ENCODE peak calls at places on chromosome 5, in eight cellular contexts. A, H, R, T, B, I, Y and P are unnamed samples.

GRCh38 chr5:107418902-107419301 is 251.8 kb downstream of the EFNA5 start:
- DNase-seq in A (no peak), Y (no peak), T (no peak), R (no peak), H (no peak), I (no peak), B (no peak), P (no peak)

GRCh38 chr5:75017971-75018370 is 34.4 kb downstream of the GCNT4 start:
- DNase-seq in H (no peak), Y (no peak), R (no peak), B (no peak), T (no peak), I (no peak), A (no peak), P (no peak)

GRCh38 chr5:144209421-144209820 is 38.7 kb downstream of the KCTD16 start:
- DNase-seq in B (no peak), H (no peak), I (no peak), A (no peak), R (no peak), T (no peak), Y (no peak), P (no peak)

GRCh38 chr5:75952291-75952690 is 130.9 kb upstream of the SV2C start:
- DNase-seq in T (no peak), R (no peak), I (no peak), H (no peak), B (no peak), A (no peak), Y (no peak), P (no peak)

GRCh38 chr5:141001854-141002666 is 35.8 kb downstream of the PCDHAC2 start:
- DNase-seq in T (no peak), A (peak; percentile 2), H (no peak), B (peak; percentile 27), I (peak; percentile 70), R (no peak), Y (peak; percentile 89), P (no peak)

GRCh38 chr5:95027775-95028174 is 257.1 kb downstream of the MCTP1 start:
- DNase-seq in R (no peak), A (no peak), B (no peak), H (no peak), I (no peak), T (no peak), Y (no peak), P (no peak)

GRCh38 chr5:79694652-79695051 is 5.0 kb downstream of the CMYA5 start:
- DNase-seq in I (no peak), B (no peak), Y (no peak), T (no peak), H (no peak), R (peak; percentile 65), A (no peak), P (no peak)

GRCh38 chr5:38193015-38193581 is 65.3 kb upstream of the EGFLAM start:
- DNase-seq in I (peak; percentile 80), R (peak; percentile 56), T (peak; percentile 57), B (peak; percentile 75), Y (peak; percentile 94), A (peak; percentile 62), H (peak; percentile 67), P (peak; percentile 43)

GRCh38 chr5:63963926-63964325 is 1.7 kb upstream of the HTR1A start:
- DNase-seq in R (no peak), I (no peak), H (no peak), T (no peak), A (no peak), Y (no peak), B (no peak), P (no peak)

GRCh38 chr5:164230341-164230740 is 724.9 kb downstream of the MAT2B start:
- DNase-seq in R (no peak), I (no peak), B (no peak), H (no peak), T (no peak), A (no peak), Y (no peak), P (no peak)

DNA sequence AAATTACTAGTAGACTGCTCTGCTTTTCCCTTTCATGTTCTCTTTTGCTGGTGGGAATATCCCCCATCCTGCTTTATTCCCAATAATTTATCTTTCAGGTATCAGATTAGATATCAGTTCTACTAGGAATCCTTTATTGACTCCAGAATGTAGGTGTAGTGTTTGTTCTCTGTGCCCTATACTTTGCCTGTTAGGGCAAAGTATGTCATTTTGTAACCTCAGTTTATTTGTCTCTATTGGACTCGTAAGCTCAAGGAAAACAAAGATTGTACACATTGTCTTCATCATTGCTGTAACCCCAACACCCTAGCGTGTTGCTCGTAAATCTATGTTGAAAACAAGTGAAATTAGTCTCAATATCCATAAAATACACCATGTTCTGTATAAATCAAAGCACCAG is 190.5 kb downstream of the COMMD10 start:
- DNase-seq in A (no peak), H (no peak), R (no peak), T (no peak), B (no peak), I (no peak), Y (no peak), P (no peak)
- TF ChIP-seq CTCF in A (no peak), H (no peak), R (no peak), T (no peak), B (no peak), I (no peak), Y (no peak), P (no peak)

DNA sequence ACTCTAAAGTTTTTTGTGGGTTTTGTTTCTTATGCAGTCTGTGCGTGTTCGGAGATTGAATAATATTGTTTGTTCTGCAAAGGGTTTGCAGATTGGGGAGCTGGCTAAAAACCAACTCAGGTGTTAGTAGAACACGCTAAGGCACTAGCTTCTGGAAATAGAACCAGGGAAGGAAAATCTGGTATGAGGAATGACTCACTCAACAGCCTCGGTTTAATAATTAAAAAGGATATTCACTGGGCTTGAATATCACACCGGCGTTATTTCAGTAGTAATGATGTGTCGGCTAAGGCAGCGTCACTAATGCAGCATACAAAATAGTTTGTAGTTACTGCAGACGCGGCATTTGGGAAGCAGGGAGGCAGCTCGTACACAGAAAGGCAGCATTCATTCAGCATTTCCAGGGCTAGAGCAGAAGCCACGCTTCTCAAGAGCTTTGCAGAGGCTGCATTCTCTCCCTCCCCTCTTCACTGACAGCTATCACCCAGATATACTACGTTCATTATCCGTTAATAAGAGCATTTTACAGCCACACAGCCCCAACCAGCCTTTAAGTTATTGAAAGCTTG is 1.7 kb downstream of the ADRA1B start:
- DNase-seq in B (peak; percentile 40), I (no peak), Y (no peak), R (no peak), T (no peak), A (no peak), H (no peak), P (no peak)
- H3K4me3 ChIP-seq in B (peak overlapping the region; percentile 11), I (peak overlapping the region; percentile 37), Y (no peak overlapping the region), R (no peak overlapping the region), T (no peak overlapping the region), A (peak overlapping the region; percentile 42), H (no peak overlapping the region), P (no peak overlapping the region)

GRCh38 chr5:176888016-176888864 is 10.9 kb downstream of the HK3 start:
- DNase-seq in R (no peak), B (no peak), T (no peak), H (no peak), I (no peak), Y (no peak), A (no peak), P (no peak)

GRCh38 chr5:176887252-176887849 is 11.8 kb downstream of the HK3 start:
- DNase-seq in H (no peak), I (peak; percentile 60), T (no peak), Y (no peak), A (no peak), B (no peak), R (no peak), P (no peak)

GRCh38 chr5:176884571-176884890 is 14.6 kb downstream of the HK3 start:
- DNase-seq in T (no peak), B (no peak), R (no peak), A (no peak), I (no peak), Y (no peak), H (no peak), P (no peak)

GRCh38 chr5:176888865-176889165 is 10.3 kb downstream of the HK3 start:
- DNase-seq in R (no peak), T (no peak), I (no peak), B (no peak), Y (no peak), A (no peak), H (no peak), P (no peak)

DNA sequence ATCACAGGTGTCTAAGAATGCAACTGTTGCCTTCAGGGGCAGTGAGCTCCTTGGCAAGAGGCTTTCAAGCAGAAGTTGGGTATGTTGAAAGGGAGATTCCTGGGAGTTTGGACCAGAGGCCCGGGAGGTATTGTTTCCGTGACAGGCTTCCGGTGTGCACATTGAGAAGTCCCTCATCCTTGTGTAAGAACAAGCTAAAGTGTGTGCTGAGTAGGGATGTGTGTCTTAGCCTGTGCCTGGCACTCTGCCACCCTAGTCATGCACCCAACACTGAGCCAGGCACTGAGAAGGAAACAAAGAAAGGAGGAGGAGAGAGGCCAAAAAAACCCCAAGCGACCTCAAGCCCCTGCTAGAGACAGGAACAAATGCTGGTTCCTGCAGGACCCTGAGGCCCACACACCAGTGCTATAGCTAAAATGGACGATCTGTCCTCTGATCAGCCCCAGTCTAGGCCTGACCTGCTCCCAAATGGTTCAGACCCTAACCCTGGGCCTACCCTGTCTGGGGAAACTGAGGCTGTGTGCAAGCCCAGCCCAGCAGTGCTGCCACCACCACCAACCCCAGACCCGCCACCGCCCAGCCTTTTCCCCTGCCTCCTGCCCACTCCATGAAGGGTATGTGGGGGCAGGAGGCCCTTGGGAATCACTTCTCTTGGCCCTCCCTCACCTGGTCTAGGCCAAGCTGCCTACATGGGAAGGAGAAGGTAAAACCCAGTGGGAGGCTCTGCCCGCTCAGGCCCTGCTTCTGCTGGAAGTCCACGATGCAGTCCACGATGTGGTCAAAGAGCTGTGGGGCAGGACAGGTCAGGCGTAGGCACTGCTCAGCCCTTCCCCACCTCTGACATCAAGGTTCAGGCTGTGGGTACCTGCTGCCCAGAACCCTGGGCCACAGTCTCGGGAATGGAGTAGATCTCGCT is 12.6 kb downstream of the HK3 start:
- DNase-seq in H (no peak), A (no peak), Y (no peak), I (no peak), T (no peak), B (no peak), R (no peak), P (no peak)
- TF ChIP-seq CTCF in H (no peak), A (no peak), Y (no peak), I (no peak), T (no peak), B (no peak), R (no peak), P (no peak)

GRCh38 chr5:154626876-154627552 is 128.2 kb upstream of the LARP1 start:
- DNase-seq in Y (no peak), B (no peak), I (no peak), R (no peak), T (no peak), A (no peak), H (no peak), P (no peak)

GRCh38 chr5:154628685-154629084 is 126.5 kb upstream of the LARP1 start:
- DNase-seq in I (no peak), Y (no peak), B (no peak), T (no peak), H (no peak), A (no peak), R (no peak), P (no peak)

GRCh38 chr5:154630410-154630809 is 124.8 kb upstream of the LARP1 start:
- DNase-seq in T (no peak), Y (no peak), A (no peak), H (no peak), I (no peak), B (no peak), R (no peak), P (no peak)

GRCh38 chr5:154625031-154625430 is 130.1 kb upstream of the LARP1 start:
- DNase-seq in T (no peak), H (no peak), R (no peak), B (no peak), A (no peak), I (no peak), Y (no peak), P (no peak)

GRCh38 chr5:154627711-154628678 is 127.2 kb upstream of the LARP1 start:
- DNase-seq in R (no peak), I (no peak), Y (no peak), B (no peak), H (no peak), T (no peak), A (peak; percentile 67), P (no peak)
- H3K4me3 ChIP-seq in R (no peak overlapping the region), I (no peak overlapping the region), Y (no peak overlapping the region), B (no peak overlapping the region), H (no peak overlapping the region), T (no peak overlapping the region), A (no peak overlapping the region), P (no peak overlapping the region)